ENCODE peak calls at places on chromosomes 1 and 21, in four cellular contexts. Q is right lobe of liver, Z is IMR-90, M is ovary. X is an unnamed sample. For H3K27me3, the result is how much of the 10 kb centered on the place peaks cover.

GRCh38 chr1:209425959-209426358 is 157.6 kb upstream of the CAMK1G start:
- DNase-seq in Z (no peak), M (no peak), Q (no peak), X (no peak)

GRCh38 chr1:160618763-160619274 is 28.0 kb downstream of the SLAMF1 start:
- DNase-seq in M (no peak), Q (no peak), Z (no peak), X (no peak)

GRCh38 chr1:159955456-159955855 is 1.4 kb upstream of the SLAMF9 start:
- DNase-seq in Z (no peak), M (no peak), Q (no peak), X (no peak)

GRCh38 chr1:41495171-41495948 is 10.9 kb upstream of the EDN2 start:
- DNase-seq in M (no peak), Z (peak), Q (no peak), X (peak)

GRCh38 chr1:240613353-240614142 is 1.6 kb upstream of the GREM2 start:
- DNase-seq in Z (peak), Q (no peak), M (no peak), X (no peak)

GRCh38 chr1:112718691-112719418 is 3.7 kb upstream of the PPM1J start:
- DNase-seq in Q (peak), M (peak), Z (peak), X (peak)

GRCh38 chr1:106937104-106937503 is 119.4 kb upstream of the PRMT6 start:
- DNase-seq in Z (peak), Q (no peak), M (no peak), X (no peak)

GRCh38 chr1:57894315-57894714 is 470.5 kb upstream of the DAB1 start:
- DNase-seq in Z (no peak), M (no peak), Q (no peak), X (no peak)

GRCh38 chr1:233737341-233737740 is 123.4 kb downstream of the KCNK1 start:
- DNase-seq in Z (no peak), Q (no peak), M (no peak), X (no peak)

GRCh38 chr1:184673305-184673704 is 81.4 kb downstream of the EDEM3 start:
- DNase-seq in Q (no peak), Z (no peak), M (no peak), X (no peak)

GRCh38 chr1:17569200-17570139 is 30.0 kb downstream of the ARHGEF10L start:
- DNase-seq in Z (peak), M (peak), Q (peak), X (peak)

GRCh38 chr1:84972377-84972987 is 24.4 kb downstream of the MCOLN2 start:
- DNase-seq in M (no peak), Q (no peak), Z (no peak), X (no peak)

GRCh38 chr1:215119719-215120118 is 37.2 kb downstream of the KCNK2 start:
- DNase-seq in M (no peak), Z (peak), Q (no peak), X (no peak)

GRCh38 chr1:2108877-2109580 is 58.8 kb downstream of the PRKCZ start:
- DNase-seq in Z (no peak), M (no peak), Q (no peak), X (no peak)

GRCh38 chr1:173420330-173420806 is 56.8 kb upstream of the PRDX6 start:
- DNase-seq in Q (peak), Z (peak), M (peak), X (no peak)

GRCh38 chr1:46221749-46222148 is 18.6 kb downstream of the LURAP1 start:
- DNase-seq in M (no peak), Z (no peak), Q (no peak), X (no peak)

GRCh38 chr21:32096411-32096810 is 182.4 kb downstream of the MIS18A start:
- DNase-seq in M (no peak), Z (no peak), Q (no peak), X (no peak)

GRCh38 chr1:200659269-200659668 is 10.4 kb downstream of the DDX59 start:
- DNase-seq in Q (no peak), M (no peak), Z (peak), X (no peak)

GRCh38 chr1:16161717-16162116 is 5.8 kb upstream of the EPHA2 start:
- DNase-seq in M (no peak), Q (no peak), Z (no peak), X (no peak)

GRCh38 chr1:208449951-208450350 is 205.8 kb upstream of the PLXNA2 start:
- DNase-seq in M (no peak), Q (no peak), Z (no peak), X (no peak)

GRCh38 chr1:152047607-152047953 is 10.8 kb upstream of the S100A11 start:
- DNase-seq in Q (no peak), Z (peak), M (peak), X (no peak)

GRCh38 chr1:24491577-24492360 is 10.9 kb upstream of the RCAN3 start:
- DNase-seq in Z (no peak), Q (no peak), M (no peak), X (no peak)

GRCh38 chr1:149884433-149885363 is 14.7 kb upstream of the BOLA1 start:
- DNase-seq in Q (no peak), Z (peak), M (no peak), X (no peak)
- TF ChIP-seq POLR2A in Q (no peak), Z (no peak), M (no peak), X (no peak)

GRCh38 chr1:155003227-155003765 is 694 bp downstream of the ZBTB7B start:
- DNase-seq in M (peak), Q (peak), Z (no peak), X (peak)
- TF ChIP-seq CTCF in M (no peak), Q (no peak), Z (no peak), X (no peak)

GRCh38 chr1:47223921-47224675 is 7.9 kb downstream of the TAL1 start:
- DNase-seq in Q (no peak), M (no peak), Z (no peak), X (no peak)
- H3K27me3 ChIP-seq in Q (under half), M (under half), Z (half or more), X (under half)

GRCh38 chr1:198619375-198620140 is 19.3 kb upstream of the PTPRC start:
- DNase-seq in M (no peak), Q (no peak), Z (no peak), X (no peak)

GRCh38 chr1:198623920-198624647 is 14.8 kb upstream of the PTPRC start:
- DNase-seq in M (no peak), Z (peak), Q (no peak), X (no peak)

GRCh38 chr1:198620198-198620597 is 18.6 kb upstream of the PTPRC start:
- DNase-seq in M (no peak), Z (no peak), Q (no peak), X (no peak)

GRCh38 chr1:198622532-198623218 is 16.2 kb upstream of the PTPRC start:
- DNase-seq in Q (no peak), Z (no peak), M (no peak), X (no peak)

GRCh38 chr1:198620951-198621824 is 17.7 kb upstream of the PTPRC start:
- DNase-seq in Q (no peak), Z (no peak), M (no peak), X (no peak)
- TF ChIP-seq POLR2A in Q (no peak), Z (no peak), M (no peak), X (no peak)

GRCh38 chr1:117061986-117062415 is 1.9 kb downstream of the TTF2 start:
- DNase-seq in M (no peak), Q (no peak), Z (peak), X (no peak)

GRCh38 chr1:117060441-117061317 is 553 bp downstream of the TTF2 start:
- DNase-seq in Z (peak), M (no peak), Q (peak), X (no peak)

GRCh38 chr1:117058810-117059209 is 1.3 kb upstream of the TTF2 start:
- DNase-seq in M (no peak), Q (no peak), Z (no peak), X (no peak)

GRCh38 chr1:117059334-117059677 is 820 bp upstream of the TTF2 start:
- DNase-seq in Z (no peak), Q (peak), M (peak), X (no peak)

GRCh38 chr1:117059678-117060440 is at the start of gene TTF2:
- DNase-seq in M (peak), Z (peak), Q (peak), X (peak)
- TF ChIP-seq CTCF in M (peak), Z (no peak), Q (peak), X (peak)

DNA sequence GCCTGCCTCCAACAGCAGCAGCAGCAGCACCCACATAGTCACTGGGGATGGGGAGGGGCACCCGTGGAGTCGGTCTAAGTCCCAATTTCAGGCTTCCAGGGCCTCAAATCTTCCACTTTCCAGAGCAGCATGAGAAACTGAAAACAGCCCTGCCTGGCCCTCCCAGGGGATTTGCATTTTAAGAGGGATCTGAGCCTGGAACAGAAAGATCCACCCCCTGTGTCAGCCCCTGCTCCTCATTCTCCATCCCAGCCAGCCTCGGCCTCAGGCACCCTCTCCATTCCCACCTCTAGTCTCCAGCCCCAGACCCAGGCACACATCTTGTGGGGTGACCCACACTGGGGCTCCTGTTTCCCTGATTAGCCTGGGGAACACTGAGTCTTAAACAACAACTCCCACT is 51.8 kb downstream of the FBXO2 start:
- DNase-seq in Z (no peak), Q (no peak), M (no peak), X (no peak)
- H3K27me3 ChIP-seq in Z (under half), Q (under half), M (under half), X (under half)

GRCh38 chr1:1079408-1080121 is 5.5 kb upstream of the RNF223 start:
- DNase-seq in Z (peak), Q (peak), M (peak), X (peak)
- TF ChIP-seq POLR2A in Z (peak), Q (no peak), M (no peak), X (no peak)

GRCh38 chr1:30777906-30778155 is 20.3 kb upstream of the LAPTM5 start:
- DNase-seq in Q (no peak), M (no peak), Z (no peak), X (no peak)
- TF ChIP-seq CTCF in Q (peak), M (no peak), Z (peak), X (no peak)

DNA sequence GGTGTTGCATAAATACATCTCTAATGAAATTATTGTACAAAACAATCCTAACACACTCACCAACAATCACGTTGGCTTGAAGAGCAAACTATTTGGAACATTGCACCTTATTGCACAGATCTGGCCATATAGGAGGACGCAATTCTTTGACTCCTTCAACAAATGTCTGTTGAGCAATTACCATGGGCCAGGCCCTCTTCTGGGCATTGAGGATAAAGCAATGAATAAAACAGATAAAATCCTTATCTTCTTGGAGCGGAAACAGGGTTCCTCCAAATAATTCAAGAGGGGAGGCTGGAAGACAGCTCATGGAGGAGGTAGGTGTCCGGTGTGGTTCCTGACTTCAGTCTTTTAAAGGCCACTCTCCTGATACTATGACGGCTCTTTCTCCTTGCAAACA is 43.3 kb downstream of the PAX7 start:
- DNase-seq in Z (no peak), Q (no peak), M (no peak), X (no peak)
- H3K27me3 ChIP-seq in Z (under half), Q (under half), M (under half), X (under half)

DNA sequence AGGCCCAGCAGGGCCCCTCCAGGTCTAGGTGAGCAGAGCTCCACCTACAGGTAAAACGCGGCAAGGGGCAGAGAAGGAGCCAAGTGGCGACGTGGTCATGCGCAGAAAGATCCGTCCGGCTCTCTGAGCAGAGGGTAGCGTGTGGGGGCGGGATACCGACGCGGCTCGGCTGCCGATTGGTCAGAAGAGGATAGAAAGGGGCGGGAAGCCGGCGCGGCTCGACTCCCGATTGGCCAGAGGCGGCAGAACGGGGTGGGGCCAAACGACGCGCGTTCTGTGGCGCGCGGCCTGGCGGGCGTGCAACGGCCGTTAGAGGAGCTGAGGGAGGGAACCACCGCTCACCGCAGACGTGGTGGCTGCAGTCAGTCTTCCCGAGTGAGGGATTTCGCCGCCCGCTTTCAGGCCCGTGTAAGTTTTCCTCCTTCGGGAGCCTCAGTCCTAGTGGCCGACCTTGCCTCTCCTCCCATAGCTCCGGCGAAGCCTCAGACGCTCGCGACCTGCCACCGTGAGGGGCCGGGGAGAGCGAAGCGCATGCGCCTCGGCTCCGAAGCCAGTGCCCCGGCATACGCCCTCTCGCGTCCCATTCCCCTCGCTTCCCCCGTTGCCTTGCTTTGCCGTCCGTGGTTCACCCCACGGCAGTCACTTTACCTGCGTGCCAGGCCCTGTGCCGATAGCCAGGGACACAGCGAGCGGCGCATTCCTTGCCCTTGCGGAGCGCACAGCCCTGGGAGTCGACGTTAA is at the start of gene CEP85:
- DNase-seq in Q (peak), M (peak), Z (peak), X (peak)
- TF ChIP-seq POLR2A in Q (peak), M (peak), Z (peak), X (peak)

X was measured in heart left ventricle.